ENCODE peak calls at places on chromosomes 6 and 20, in six cellular contexts. L is body of pancreas; W is left ventricle myocardium inferior; J is CD8-positive, alpha-beta T cell; F is endothelial cell; D is Calu3. I is an unnamed sample.

GRCh38 chr6:75278474-75279077 is 6.0 kb downstream of the TMEM30A start:
- DNase-seq in L (no peak), W (no peak), J (no peak), F (no peak), D (no peak), I (no peak)

GRCh38 chr20:58790440-58790839 is 60.3 kb downstream of the GNAS-AS1 start:
- DNase-seq in L (no peak), W (no peak), J (no peak), F (no peak), D (no peak), I (no peak)

GRCh38 chr20:60214901-60215522 is 256.8 kb downstream of the CDH26 start:
- DNase-seq in L (no peak), W (no peak), J (no peak), F (no peak), D (no peak), I (no peak)

GRCh38 chr6:87407531-87407895 is 259 bp upstream of the CFAP206 start:
- DNase-seq in L (peak; percentile 23), W (no peak), J (no peak), F (no peak), D (peak; percentile 44), I (no peak)

GRCh38 chr20:15378151-15378550 is 1040.7 kb upstream of the FLRT3 start:
- DNase-seq in L (no peak), W (no peak), J (no peak), F (no peak), D (no peak), I (no peak)

GRCh38 chr6:134539865-134540323 is 222.0 kb upstream of the SGK1 start:
- DNase-seq in L (no peak), W (no peak), J (no peak), F (peak; percentile 9), D (no peak), I (no peak)

GRCh38 chr6:75205776-75206334 is at the start of gene COL12A1:
- DNase-seq in L (peak; percentile 79), W (peak; percentile 91), J (no peak), F (peak; percentile 66), D (peak; percentile 75), I (no peak)

GRCh38 chr6:110341671-110342304 is 16.4 kb downstream of the METTL24 start:
- DNase-seq in L (no peak), W (no peak), J (no peak), F (peak; percentile 53), D (peak; percentile 38), I (no peak)

GRCh38 chr6:87482382-87482781 is 9.6 kb downstream of the SLC35A1 start:
- DNase-seq in L (no peak), W (no peak), J (no peak), F (no peak), D (no peak), I (no peak)

GRCh38 chr6:46901747-46902362 is 19.9 kb downstream of the ADGRF5 start:
- DNase-seq in L (no peak), W (no peak), J (no peak), F (no peak), D (no peak), I (no peak)

GRCh38 chr6:81166770-81167169 is 585.7 kb downstream of the TENT5A start:
- DNase-seq in L (no peak), W (no peak), J (no peak), F (no peak), D (no peak), I (no peak)

GRCh38 chr6:69090132-69090531 is 455.1 kb downstream of the ADGRB3 start:
- DNase-seq in L (no peak), W (no peak), J (no peak), F (no peak), D (peak; percentile 43), I (no peak)

GRCh38 chr6:147906361-147906760 is 397.9 kb downstream of the SAMD5 start:
- DNase-seq in L (no peak), W (no peak), J (no peak), F (no peak), D (no peak), I (no peak)

DNA sequence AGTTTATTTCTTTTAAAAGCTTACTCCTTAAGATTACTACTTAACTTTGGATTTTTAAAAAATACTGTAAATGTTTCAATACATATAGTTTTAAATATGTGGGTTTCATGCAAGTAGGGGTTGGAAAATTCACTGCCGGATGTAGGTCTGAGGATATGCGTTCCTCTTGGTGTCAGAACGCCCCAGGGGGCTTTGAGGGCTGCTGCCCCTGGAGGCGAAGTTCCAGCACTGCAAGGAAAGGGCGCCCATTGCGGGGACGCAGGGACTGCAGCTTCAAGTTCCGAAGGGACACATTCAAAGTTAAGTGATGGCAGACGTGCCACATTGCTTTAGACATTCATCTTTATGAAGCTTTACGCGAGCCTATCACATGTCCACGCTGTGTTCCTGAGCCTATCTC is 152.9 kb downstream of the SOD2 start:
- DNase-seq in L (no peak), W (no peak), J (no peak), F (peak; percentile 44), D (no peak), I (no peak)
- TF ChIP-seq CTCF in L (no peak), W (peak; percentile 15), J (no peak), F (peak; percentile 49), D (no peak), I (no peak)

DNA sequence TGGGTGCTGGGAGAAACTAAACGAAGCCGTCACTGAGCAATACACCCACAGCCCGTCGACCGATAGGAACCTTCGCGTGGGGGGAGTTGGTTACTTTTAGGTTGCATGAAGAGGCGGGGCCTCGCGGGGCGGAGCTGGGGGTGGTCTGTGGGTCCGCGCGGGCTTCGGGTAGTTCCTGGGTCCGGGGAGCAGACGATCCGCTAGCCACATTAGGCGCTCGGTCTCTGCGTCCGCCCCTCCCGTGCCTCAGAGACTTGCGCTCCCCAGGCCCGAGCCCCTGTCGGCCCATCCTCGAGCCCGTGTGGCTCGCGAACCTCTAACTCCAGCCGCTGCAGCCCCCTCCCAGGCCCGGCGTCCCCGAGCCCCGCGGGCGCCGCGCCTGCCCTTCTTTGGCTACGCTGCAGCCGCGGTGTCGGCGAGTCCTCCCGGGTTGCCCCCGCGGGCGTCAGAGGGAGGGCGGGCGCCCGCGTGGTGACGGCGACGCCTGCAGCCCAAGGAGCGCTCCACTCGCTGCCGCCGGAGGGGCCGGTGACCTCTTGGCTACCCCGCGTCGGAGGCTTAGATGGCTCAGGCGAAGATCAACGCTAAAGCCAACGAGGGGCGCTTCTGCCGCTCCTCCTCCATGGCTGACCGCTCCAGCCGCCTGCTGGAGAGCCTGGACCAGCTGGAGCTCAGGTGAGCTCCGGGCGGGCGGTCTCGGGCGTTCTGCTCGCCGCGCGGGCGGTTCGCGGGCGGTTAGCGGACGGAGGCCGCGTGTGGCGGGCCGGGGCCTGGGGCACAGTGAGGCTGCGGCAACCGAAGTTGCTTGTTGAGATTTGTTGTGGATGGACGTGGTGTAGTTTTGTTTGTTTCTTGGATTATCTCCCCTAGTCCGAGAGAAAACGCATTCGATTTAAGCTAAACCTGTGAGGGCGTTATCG is at the start of gene BAG2:
- DNase-seq in L (peak; percentile 78), W (peak; percentile 90), J (peak; percentile 80), F (peak; percentile 77), D (peak; percentile 89), I (peak; percentile 74)
- TF ChIP-seq CTCF in L (no peak), W (peak; percentile 45), J (no peak), F (peak; percentile 10), D (no peak), I (no peak)

DNA sequence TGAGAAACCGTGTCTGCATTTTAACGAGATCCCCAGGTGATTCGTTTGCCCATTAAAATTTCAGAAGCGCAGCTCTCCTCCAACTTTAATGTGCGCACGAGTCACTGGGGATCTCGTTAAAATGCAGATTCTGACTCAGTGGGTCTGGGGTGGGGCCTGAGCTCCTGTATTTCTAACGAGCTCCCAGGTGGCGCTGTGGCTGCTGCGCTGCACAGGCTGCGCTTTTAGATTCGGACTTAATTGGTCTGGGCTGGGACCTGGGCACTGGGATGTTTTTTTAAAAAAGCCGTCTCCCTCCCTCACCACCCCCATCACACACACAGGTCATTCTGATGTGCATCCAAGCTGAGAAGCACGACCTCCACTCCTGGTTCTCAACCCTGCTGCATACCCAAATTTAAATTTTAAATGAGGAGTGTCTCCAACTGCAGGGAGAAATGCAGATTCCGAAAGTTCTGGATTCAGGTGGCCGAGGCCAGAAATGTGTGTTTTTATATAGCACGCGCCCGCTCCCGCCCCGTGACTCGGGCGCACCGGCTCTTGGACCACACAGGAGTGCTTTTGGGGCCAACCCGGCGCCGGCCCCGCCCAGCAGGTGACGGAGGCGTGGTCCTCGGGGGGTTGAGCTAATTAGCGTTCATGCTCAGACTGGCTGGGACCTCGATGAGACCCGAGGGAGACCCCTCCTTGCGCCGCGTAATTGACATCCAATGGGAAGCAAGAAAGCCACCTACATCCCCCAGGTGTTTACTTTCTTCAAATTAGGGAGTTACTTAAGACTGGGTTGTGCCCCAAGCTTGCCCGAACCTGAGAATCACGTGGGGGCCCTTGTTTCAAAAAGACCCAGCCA is 85.8 kb downstream of the ZFP64 start:
- DNase-seq in L (no peak), W (no peak), J (no peak), F (peak; percentile 31), D (no peak), I (no peak)
- TF ChIP-seq CTCF in L (no peak), W (no peak), J (no peak), F (no peak), D (no peak), I (no peak)

GRCh38 chr20:36400901-36401300 is 94.8 kb downstream of the DLGAP4 start:
- DNase-seq in L (no peak), W (no peak), J (no peak), F (no peak), D (no peak), I (no peak)

GRCh38 chr20:36398515-36398914 is 92.4 kb downstream of the DLGAP4 start:
- DNase-seq in L (no peak), W (no peak), J (no peak), F (no peak), D (no peak), I (no peak)

GRCh38 chr20:36399969-36400545 is 93.9 kb downstream of the DLGAP4 start:
- DNase-seq in L (no peak), W (no peak), J (no peak), F (no peak), D (no peak), I (no peak)

GRCh38 chr20:36401336-36401735 is 95.2 kb downstream of the DLGAP4 start:
- DNase-seq in L (no peak), W (no peak), J (no peak), F (no peak), D (no peak), I (no peak)

DNA sequence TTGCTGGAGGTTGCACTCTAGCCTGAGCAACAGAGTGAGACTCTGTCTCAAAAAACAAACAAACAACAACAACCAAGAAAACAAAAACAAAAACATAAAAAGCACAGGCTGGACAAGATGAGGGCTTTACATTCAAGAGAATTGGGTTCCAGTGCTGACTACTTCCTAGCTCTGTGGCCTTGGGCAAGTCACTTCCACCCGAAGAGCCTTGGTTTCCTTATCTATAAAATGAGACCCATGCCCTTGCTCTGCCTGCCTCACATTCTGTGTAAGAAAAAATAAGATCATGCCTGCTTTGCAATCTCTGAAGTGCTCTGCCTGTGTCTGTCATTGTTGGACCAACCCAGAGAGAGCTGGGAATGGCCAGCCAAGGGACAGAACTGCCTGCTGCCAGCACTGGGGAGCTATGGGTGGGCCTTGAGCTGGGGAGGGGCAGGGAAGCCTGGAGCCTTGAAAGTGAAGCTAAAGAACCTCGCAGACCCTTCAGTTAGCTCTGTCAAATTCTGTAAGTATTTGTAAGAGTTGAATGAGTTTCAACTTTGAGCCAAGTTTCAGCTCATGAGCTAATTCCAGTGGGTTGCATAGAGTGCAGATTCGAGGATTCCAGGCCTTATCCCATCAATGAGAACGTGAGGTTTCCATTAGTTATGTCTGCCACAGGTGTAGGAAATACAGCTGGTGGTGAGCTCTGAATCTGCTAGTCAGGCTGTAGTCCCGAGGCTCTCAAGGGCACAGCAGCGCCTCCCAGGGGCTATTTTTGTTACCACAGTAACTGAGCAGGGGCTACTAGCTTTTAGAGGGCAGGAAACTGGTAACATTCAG is 93.2 kb downstream of the DLGAP4 start:
- DNase-seq in L (no peak), W (no peak), J (no peak), F (peak; percentile 91), D (peak; percentile 77), I (no peak)
- TF ChIP-seq CTCF in L (peak; percentile 12), W (peak; percentile 23), J (no peak), F (peak; percentile 49), D (peak; percentile 36), I (peak; percentile 21)

GRCh38 chr6:119205911-119206617 is 127.6 kb upstream of the FAM184A start:
- DNase-seq in L (no peak), W (no peak), J (no peak), F (no peak), D (no peak), I (no peak)
- TF ChIP-seq CTCF in L (no peak), W (no peak), J (no peak), F (no peak), D (no peak), I (no peak)